ENCODE peak calls at places on chromosomes 11 and 22, in six cellular contexts. M is brain microvascular endothelial cell; Z is neural progenitor cell; J is Jurkat, Clone E6-1; V is breast epithelium; Q is transverse colon. S is an unnamed sample.

GRCh38 chr11:63610604-63611394 is 3.4 kb downstream of the PLAAT3 start:
- DNase-seq in M (peak), Z (peak), J (no peak), V (no peak), Q (no peak), S (no peak)

GRCh38 chr11:123924027-123924426 is 15.4 kb upstream of the OR4D5 start:
- DNase-seq in M (no peak), Z (no peak), J (no peak), V (no peak), Q (no peak), S (no peak)

GRCh38 chr22:22989856-22990255 is 80.5 kb upstream of the GNAZ start:
- DNase-seq in M (no peak), Z (no peak), J (no peak), V (no peak), Q (no peak), S (no peak)

GRCh38 chr11:67082071-67082791 is 25.6 kb downstream of the RHOD start:
- DNase-seq in M (no peak), Z (peak), J (no peak), V (no peak), Q (peak), S (no peak)

GRCh38 chr22:45170001-45170466 is 6.3 kb downstream of the NUP50 start:
- DNase-seq in M (no peak), Z (no peak), J (no peak), V (no peak), Q (no peak), S (peak)

GRCh38 chr22:33757443-33758124 is 162.7 kb downstream of the LARGE1 start:
- DNase-seq in M (no peak), Z (peak), J (no peak), V (no peak), Q (no peak), S (no peak)

GRCh38 chr11:1140642-1141490 is 16.9 kb upstream of the MUC5AC start:
- DNase-seq in M (no peak), Z (no peak), J (no peak), V (no peak), Q (no peak), S (no peak)

GRCh38 chr11:34495724-34496377 is 17.7 kb downstream of the ELF5 start:
- DNase-seq in M (no peak), Z (no peak), J (no peak), V (no peak), Q (no peak), S (no peak)

GRCh38 chr22:40400173-40400572 is 29.8 kb downstream of the SGSM3 start:
- DNase-seq in M (no peak), Z (no peak), J (peak), V (peak), Q (peak), S (peak)

GRCh38 chr11:97888641-97889040 is 1132.1 kb upstream of the CNTN5 start:
- DNase-seq in M (no peak), Z (no peak), J (no peak), V (no peak), Q (no peak), S (no peak)

GRCh38 chr11:1206391-1207271 is 16.2 kb upstream of the MUC5B start:
- DNase-seq in M (no peak), Z (no peak), J (no peak), V (no peak), Q (no peak), S (no peak)

GRCh38 chr11:3867209-3868071 is 12.0 kb downstream of the STIM1 start:
- DNase-seq in M (peak), Z (no peak), J (no peak), V (no peak), Q (no peak), S (peak)

GRCh38 chr11:59573216-59573615 is 42.4 kb downstream of the OSBP start:
- DNase-seq in M (peak), Z (no peak), J (no peak), V (no peak), Q (no peak), S (no peak)

GRCh38 chr11:4697583-4697982 is at the start of gene OR51E2:
- DNase-seq in M (peak), Z (peak), J (no peak), V (no peak), Q (peak), S (no peak)

GRCh38 chr11:369336-370018 is at the start of gene B4GALNT4:
- DNase-seq in M (no peak), Z (peak), J (no peak), V (no peak), Q (no peak), S (no peak)

GRCh38 chr22:45469573-45470383 is 32.9 kb upstream of the FBLN1 start:
- DNase-seq in M (no peak), Z (no peak), J (no peak), V (peak), Q (no peak), S (no peak)

GRCh38 chr11:119092880-119093665 is 8.4 kb downstream of the HMBS start:
- DNase-seq in M (no peak), Z (no peak), J (no peak), V (peak), Q (no peak), S (no peak)

GRCh38 chr11:6402061-6402470 is 11.8 kb downstream of the SMPD1 start:
- DNase-seq in M (no peak), Z (no peak), J (peak), V (no peak), Q (no peak), S (no peak)

GRCh38 chr22:27632451-27633295 is 168.9 kb downstream of the MN1 start:
- DNase-seq in M (no peak), Z (no peak), J (no peak), V (no peak), Q (no peak), S (no peak)

DNA sequence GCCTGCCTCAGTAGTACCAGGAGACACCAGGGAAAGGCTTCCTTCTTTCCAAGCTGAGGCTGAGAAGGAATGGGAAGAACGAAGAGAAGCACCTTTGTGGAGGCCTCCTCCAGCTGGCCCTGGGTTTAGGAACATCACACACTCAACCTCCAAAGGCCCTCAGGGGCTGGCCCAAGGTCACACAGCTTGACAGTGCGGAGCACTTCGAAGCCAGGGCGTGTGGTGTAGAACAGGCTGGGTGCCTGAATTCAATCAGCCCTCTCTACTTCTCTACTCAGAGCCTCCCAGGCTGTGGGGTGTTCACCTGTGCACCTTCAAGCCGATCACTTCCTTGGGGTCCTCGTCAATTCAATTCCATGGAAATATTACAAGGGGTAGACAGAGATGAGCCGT is 719 bp upstream of the CSDC2 start:
- DNase-seq in M (no peak), Z (no peak), J (no peak), V (no peak), Q (no peak), S (no peak)
- H3K4me3 ChIP-seq in M (no peak), Z (no peak), J (no peak), V (no peak), Q (no peak), S (no peak)

GRCh38 chr11:108534274-108534882 is 36.2 kb upstream of the POGLUT3 start:
- DNase-seq in M (no peak), Z (no peak), J (no peak), V (no peak), Q (no peak), S (no peak)

GRCh38 chr11:108536783-108537182 is 38.6 kb upstream of the POGLUT3 start:
- DNase-seq in M (no peak), Z (no peak), J (no peak), V (no peak), Q (no peak), S (no peak)

GRCh38 chr11:108535384-108535955 is 37.3 kb upstream of the POGLUT3 start:
- DNase-seq in M (no peak), Z (no peak), J (no peak), V (no peak), Q (no peak), S (no peak)

GRCh38 chr11:108538022-108538424 is 39.8 kb upstream of the POGLUT3 start:
- DNase-seq in M (no peak), Z (no peak), J (peak), V (peak), Q (peak), S (no peak)

DNA sequence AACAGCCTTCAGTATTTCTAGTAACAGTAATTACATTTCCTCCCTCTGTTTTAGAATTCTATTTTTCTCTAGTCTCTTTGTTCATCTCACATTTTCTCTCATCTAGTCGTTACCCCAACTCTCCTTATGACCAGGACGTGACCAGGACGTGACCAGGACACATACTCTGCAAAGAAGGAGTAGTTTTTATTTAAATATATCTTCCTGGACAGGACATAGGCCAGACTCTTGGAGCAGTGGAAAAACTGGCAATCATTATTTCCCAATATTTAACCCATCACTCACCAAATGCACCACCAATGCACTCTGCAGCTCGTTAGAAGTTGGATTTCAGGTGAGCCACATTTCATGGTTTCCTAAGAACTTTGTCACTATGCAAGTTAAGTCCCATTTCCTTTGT is 40.3 kb upstream of the POGLUT3 start:
- DNase-seq in M (no peak), Z (no peak), J (no peak), V (no peak), Q (no peak), S (no peak)
- H3K4me3 ChIP-seq in M (no peak), Z (no peak), J (no peak), V (no peak), Q (no peak), S (no peak)

GRCh38 chr22:48097723-48098122 is 1335.3 kb downstream of the TBC1D22A start:
- DNase-seq in M (no peak), Z (no peak), J (peak), V (no peak), Q (no peak), S (no peak)
- H3K4me3 ChIP-seq in M (no peak), Z (no peak), J (no peak), V (no peak), Q (no peak), S (peak)

GRCh38 chr11:110565344-110565684 is 135.6 kb downstream of the FDX1 start:
- DNase-seq in M (peak), Z (peak), J (peak), V (no peak), Q (no peak), S (no peak)

GRCh38 chr11:110565690-110566336 is 136.1 kb downstream of the FDX1 start:
- DNase-seq in M (no peak), Z (no peak), J (peak), V (no peak), Q (no peak), S (no peak)

GRCh38 chr11:110566577-110566976 is 136.8 kb downstream of the FDX1 start:
- DNase-seq in M (no peak), Z (no peak), J (no peak), V (no peak), Q (no peak), S (no peak)

GRCh38 chr11:110564676-110565343 is 135.1 kb downstream of the FDX1 start:
- DNase-seq in M (no peak), Z (peak), J (no peak), V (no peak), Q (no peak), S (no peak)
- H3K4me3 ChIP-seq in M (no peak), Z (no peak), J (no peak), V (no peak), Q (no peak), S (no peak)

DNA sequence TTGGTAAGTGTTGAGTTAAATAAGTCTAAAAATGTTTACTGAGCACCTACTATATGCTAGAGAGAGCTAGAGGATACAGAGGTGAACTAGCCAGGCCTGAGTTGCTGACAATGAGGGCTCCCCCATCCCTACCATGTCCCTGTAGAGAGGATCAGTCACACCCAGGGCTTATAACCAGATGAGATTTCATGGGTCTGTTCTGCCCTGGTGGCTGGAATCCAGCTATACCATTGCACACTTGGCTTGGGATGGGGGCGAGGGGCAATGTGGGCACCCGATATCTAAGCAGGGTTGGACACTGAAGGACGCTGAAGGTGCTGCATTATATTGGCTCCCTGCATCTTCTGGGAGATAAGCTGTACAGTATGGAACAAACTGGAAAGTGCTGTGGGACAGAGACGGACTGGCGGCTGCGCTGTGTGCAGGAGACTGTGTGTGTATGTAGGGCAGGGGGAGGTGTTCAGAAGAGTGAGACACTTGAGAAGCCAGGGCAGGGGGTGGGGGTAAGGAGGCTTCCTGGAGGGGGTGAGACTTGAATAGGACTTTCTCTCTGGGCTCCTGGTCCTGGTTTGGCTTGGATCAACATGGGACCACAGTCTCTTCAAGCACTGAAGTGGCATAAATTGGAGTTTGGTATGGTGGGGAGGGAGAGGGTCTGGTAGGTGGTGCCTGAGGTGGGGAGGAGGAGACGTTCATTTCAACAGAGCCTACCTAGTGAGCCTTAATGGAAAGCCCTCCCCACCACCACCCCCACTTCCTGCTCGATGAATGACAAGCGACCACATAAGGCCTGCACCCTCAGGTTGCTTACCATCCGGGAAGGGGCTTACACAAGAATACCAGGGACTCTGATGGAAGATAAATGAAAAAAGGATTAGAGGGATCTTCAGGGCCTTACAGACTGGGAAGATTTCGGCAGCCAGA is 1.8 kb downstream of the CD82 start:
- DNase-seq in M (no peak), Z (no peak), J (peak), V (no peak), Q (no peak), S (peak)
- H3K4me3 ChIP-seq in M (peak), Z (no peak), J (peak), V (no peak), Q (no peak), S (peak)

S was measured in CD4-positive, CD25-positive, alpha-beta regulatory T cell.